ENCODE peak calls at places on chromosome 11, in eight cellular contexts. U is mammary epithelial cell, Y is IMR-90, T is H9, E is Karpas-422, W is endothelial cell of umbilical vein, M is fibroblast of lung, R is neuronal stem cell. Q is an unnamed sample.

GRCh38 chr11:45803981-45804805 is 756 bp upstream of the SLC35C1 start:
- DNase-seq in R (peak; percentile 54), E (peak; percentile 56), W (peak; percentile 42), M (peak; percentile 66), U (peak; percentile 54), T (peak; percentile 82), Y (peak; percentile 33), Q (peak; percentile 90)

GRCh38 chr11:116130122-116130521 is 625.9 kb upstream of the CADM1 start:
- DNase-seq in T (no peak), R (no peak), M (no peak), Y (no peak), U (no peak), E (no peak), W (no peak), Q (no peak)

GRCh38 chr11:20127671-20128527 is 32.4 kb downstream of the DBX1 start:
- DNase-seq in U (peak; percentile 42), M (peak; percentile 57), W (peak; percentile 69), R (peak; percentile 78), T (peak; percentile 85), Y (peak; percentile 69), E (peak; percentile 88), Q (peak; percentile 88)

GRCh38 chr11:64357904-64358535 is 942 bp upstream of the RPS6KA4 start:
- DNase-seq in U (peak; percentile 76), Y (no peak), W (no peak), R (no peak), E (peak; percentile 65), M (peak; percentile 18), T (no peak), Q (peak; percentile 73)

GRCh38 chr11:26228778-26229177 is 103.2 kb upstream of the ANO3 start:
- DNase-seq in T (no peak), U (no peak), R (no peak), M (peak; percentile 52), E (no peak), Y (peak; percentile 59), W (peak; percentile 81), Q (no peak)

GRCh38 chr11:127110542-127110941 is 110.0 kb upstream of the KIRREL3 start:
- DNase-seq in E (no peak), W (no peak), U (no peak), M (no peak), Y (no peak), T (no peak), R (no peak), Q (no peak)

GRCh38 chr11:22459053-22459452 is 120.9 kb downstream of the SLC17A6 start:
- DNase-seq in W (peak; percentile 83), M (peak; percentile 86), Y (peak; percentile 79), T (no peak), U (peak; percentile 89), E (no peak), R (no peak), Q (no peak)

GRCh38 chr11:70610561-70610960 is 212.2 kb downstream of the CTTN start:
- DNase-seq in R (no peak), Y (peak; percentile 33), T (no peak), W (no peak), U (no peak), E (no peak), M (peak; percentile 27), Q (peak; percentile 55)

GRCh38 chr11:97684486-97685439 is 1295.0 kb downstream of the JRKL start:
- DNase-seq in R (no peak), W (no peak), Y (no peak), U (no peak), T (no peak), E (no peak), M (no peak), Q (no peak)

GRCh38 chr11:15091620-15092019 is 18.2 kb downstream of the CALCB start:
- DNase-seq in R (no peak), T (no peak), W (no peak), E (peak; percentile 70), U (no peak), Y (no peak), M (no peak), Q (no peak)

GRCh38 chr11:15097411-15097810 is 17.3 kb upstream of the INSC start:
- DNase-seq in E (no peak), M (no peak), W (no peak), Y (no peak), T (no peak), R (no peak), U (peak; percentile 63), Q (no peak)

GRCh38 chr11:15095736-15096228 is 18.9 kb upstream of the INSC start:
- DNase-seq in R (no peak), Y (no peak), T (no peak), W (no peak), E (no peak), M (no peak), U (peak; percentile 77), Q (no peak)

GRCh38 chr11:15091175-15091574 is 17.8 kb downstream of the CALCB start:
- DNase-seq in U (no peak), Y (no peak), M (no peak), R (no peak), W (no peak), E (no peak), T (no peak), Q (no peak)

DNA sequence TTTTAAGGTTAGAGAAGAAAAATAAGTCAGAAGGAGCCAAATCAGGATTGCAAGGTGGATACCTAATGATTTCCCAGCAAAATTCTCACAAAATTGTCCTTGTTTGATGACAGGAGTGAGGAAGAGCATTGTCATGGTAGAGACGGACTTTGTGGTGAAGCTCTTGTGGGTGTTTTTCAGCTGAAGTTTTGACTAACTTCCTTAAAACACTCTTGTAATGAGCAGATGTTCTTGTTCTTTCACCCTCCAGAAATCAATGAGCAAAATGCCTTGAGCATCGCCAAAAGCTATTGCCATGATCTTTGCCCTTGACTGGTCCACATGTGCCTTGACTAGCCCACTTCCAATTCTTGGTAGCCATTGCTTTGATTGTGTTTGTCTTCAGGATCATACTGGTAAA is 20.0 kb downstream of the CALCB start:
- DNase-seq in R (no peak), W (no peak), T (no peak), M (no peak), U (no peak), Y (no peak), E (no peak), Q (no peak)
- H3K4me2 ChIP-seq in R (no peak overlapping the region), W (no peak overlapping the region), T (no peak overlapping the region), M (no peak overlapping the region), U (no peak overlapping the region), Y (no peak overlapping the region), E (no peak overlapping the region), Q (no peak overlapping the region)

DNA sequence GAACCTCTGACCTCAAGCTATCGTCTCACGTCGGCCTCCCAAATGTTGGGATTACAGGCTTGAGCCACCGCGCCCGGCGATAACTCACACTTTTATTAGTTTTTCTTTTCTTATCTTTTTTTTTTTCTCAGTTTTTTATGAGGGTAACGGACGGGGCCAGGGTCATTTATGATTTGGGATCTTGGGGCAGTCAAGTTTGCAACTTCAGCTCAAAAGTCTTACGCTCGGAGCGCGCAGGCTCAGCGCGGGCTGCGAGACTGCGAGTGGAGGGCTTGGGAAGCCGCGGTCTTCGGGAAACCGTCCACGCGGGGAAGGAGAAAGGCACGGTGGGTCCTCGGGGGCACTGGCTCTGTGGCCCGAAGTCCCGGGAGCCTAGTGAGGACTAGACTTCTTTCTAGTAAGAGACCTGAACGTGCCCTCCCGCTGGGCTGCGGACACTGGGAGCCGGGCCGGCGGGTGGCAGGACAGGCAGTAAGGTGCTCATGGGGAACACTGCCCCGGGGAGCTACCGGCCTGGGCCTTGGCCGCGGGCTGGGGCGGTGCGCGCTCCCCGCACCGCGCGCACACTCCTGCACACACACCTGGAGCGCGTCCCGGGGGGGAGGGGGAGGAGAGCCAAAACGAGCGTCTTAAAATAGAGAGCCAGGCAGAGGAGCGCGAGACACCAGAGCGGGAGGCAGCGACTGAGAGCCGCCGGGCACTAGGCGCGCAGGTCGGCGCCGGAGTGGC is 491 bp upstream of the BARX2 start:
- DNase-seq in R (peak; percentile 44), W (peak; percentile 9), E (no peak), U (peak; percentile 37), M (peak; percentile 16), Y (no peak), T (peak; percentile 64), Q (peak; percentile 50)
- H3K4me2 ChIP-seq in R (peak overlapping the region; percentile 81), W (peak overlapping the region; percentile 8), E (no peak overlapping the region), U (peak overlapping the region; percentile 70), M (peak overlapping the region; percentile 13), Y (peak overlapping the region; percentile 49), T (peak overlapping the region; percentile 77), Q (peak overlapping the region; percentile 87)

DNA sequence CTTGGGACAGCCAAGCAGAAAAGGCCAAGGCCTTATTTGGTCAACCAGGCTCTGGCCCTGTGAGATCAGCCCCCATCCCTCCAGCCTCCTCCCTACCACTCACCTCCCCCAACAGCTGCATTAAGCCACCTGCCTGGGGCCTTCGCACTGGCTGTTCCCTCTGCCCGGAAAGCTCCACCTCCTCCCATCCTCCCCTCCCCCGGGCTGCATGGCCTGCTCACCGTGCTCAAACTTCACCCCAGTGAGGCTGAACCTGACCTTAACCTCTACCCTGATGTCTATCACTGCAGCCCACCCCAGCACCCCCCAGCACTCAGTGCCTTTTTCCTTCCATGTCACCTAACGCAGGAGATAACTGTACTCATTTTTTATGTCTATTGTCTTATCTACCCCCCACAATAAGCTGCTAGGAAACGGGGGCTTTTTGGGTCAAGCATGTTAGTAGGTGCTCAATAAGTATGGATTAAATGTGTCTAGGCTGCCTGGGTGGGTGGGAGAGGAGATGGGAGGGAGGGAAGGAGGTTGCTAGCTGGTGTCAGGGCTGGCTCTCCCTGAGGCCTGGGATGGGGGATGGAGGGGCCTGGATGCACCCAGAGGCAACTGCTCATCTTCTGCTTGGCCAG is 912 bp downstream of the PTPRCAP start:
- DNase-seq in R (no peak), E (peak; percentile 96), M (peak; percentile 12), T (peak; percentile 85), U (no peak), W (no peak), Y (no peak), Q (no peak)
- H3K4me2 ChIP-seq in R (no peak overlapping the region), E (peak overlapping the region; percentile 73), M (no peak overlapping the region), T (no peak overlapping the region), U (no peak overlapping the region), W (no peak overlapping the region), Y (no peak overlapping the region), Q (no peak overlapping the region)

GRCh38 chr11:951507-951906 is 25.8 kb downstream of the AP2A2 start:
- DNase-seq in U (no peak), R (no peak), W (no peak), T (no peak), Y (no peak), E (no peak), M (no peak), Q (no peak)
- H3K4me2 ChIP-seq in U (no peak overlapping the region), R (no peak overlapping the region), W (no peak overlapping the region), T (no peak overlapping the region), Y (no peak overlapping the region), E (no peak overlapping the region), M (no peak overlapping the region), Q (peak overlapping the region; percentile 57)

GRCh38 chr11:90219438-90219837 is 3.4 kb downstream of the CHORDC1 start:
- DNase-seq in Y (no peak), U (no peak), E (no peak), M (no peak), W (no peak), R (no peak), T (no peak), Q (no peak)
- H3K4me2 ChIP-seq in Y (no peak overlapping the region), U (no peak overlapping the region), E (peak overlapping the region; percentile 84), M (no peak overlapping the region), W (no peak overlapping the region), R (no peak overlapping the region), T (no peak overlapping the region), Q (no peak overlapping the region)

GRCh38 chr11:80214413-80214812 is 773.6 kb upstream of the TENM4 start:
- DNase-seq in R (no peak), Y (no peak), M (no peak), U (peak; percentile 6), T (no peak), W (no peak), E (no peak), Q (no peak)
- H3K4me2 ChIP-seq in R (no peak overlapping the region), Y (no peak overlapping the region), M (no peak overlapping the region), U (no peak overlapping the region), T (no peak overlapping the region), W (no peak overlapping the region), E (no peak overlapping the region), Q (no peak overlapping the region)

GRCh38 chr11:10314199-10315072 is 9.6 kb downstream of the ADM start:
- DNase-seq in R (no peak), U (peak; percentile 67), W (peak; percentile 46), E (peak; percentile 77), M (peak; percentile 69), Y (peak; percentile 71), T (peak; percentile 34), Q (peak; percentile 48)
- H3K4me2 ChIP-seq in R (no peak overlapping the region), U (no peak overlapping the region), W (no peak overlapping the region), E (no peak overlapping the region), M (no peak overlapping the region), Y (no peak overlapping the region), T (no peak overlapping the region), Q (no peak overlapping the region)